ENCODE peak calls at places on chromosomes 11 and 22, in ten cellular contexts. L, J, I, G, F, P, Q, E, U and N are unnamed samples.

GRCh38 chr11:77188323-77188911 is 60.4 kb downstream of the MYO7A start:
- DNase-seq in L (peak; percentile 76), J (peak; percentile 37), I (peak; percentile 92), G (peak; percentile 87), F (peak; percentile 83), P (peak; percentile 33), Q (peak; percentile 91), E (peak; percentile 71), U (peak; percentile 68), N (peak; percentile 73)

GRCh38 chr11:59822989-59823566 is 12.5 kb upstream of the MRPL16 start:
- DNase-seq in L (no peak), J (peak; percentile 33), I (peak; percentile 56), G (no peak), F (no peak), P (no peak), Q (peak; percentile 50), E (no peak), U (peak; percentile 84), N (no peak)

GRCh38 chr11:18669211-18669593 is 29.4 kb upstream of the TMEM86A start:
- DNase-seq in L (no peak), J (no peak), I (no peak), G (no peak), F (no peak), P (no peak), Q (no peak), E (no peak), U (no peak), N (no peak)

GRCh38 chr11:18046116-18046777 is at the start of gene TPH1:
- DNase-seq in L (no peak), J (peak; percentile 89), I (peak; percentile 58), G (peak; percentile 71), F (peak; percentile 50), P (no peak), Q (peak; percentile 45), E (peak; percentile 39), U (no peak), N (no peak)

GRCh38 chr11:32426192-32426591 is 9.1 kb downstream of the WT1 start:
- DNase-seq in L (no peak), J (no peak), I (no peak), G (no peak), F (no peak), P (no peak), Q (no peak), E (no peak), U (no peak), N (no peak)

GRCh38 chr11:1392561-1392960 is 2.8 kb downstream of the BRSK2 start:
- DNase-seq in L (no peak), J (no peak), I (no peak), G (peak; percentile 25), F (no peak), P (no peak), Q (no peak), E (no peak), U (no peak), N (no peak)

GRCh38 chr11:117230286-117230961 is 1.4 kb downstream of the PCSK7 start:
- DNase-seq in L (no peak), J (no peak), I (no peak), G (no peak), F (no peak), P (no peak), Q (no peak), E (no peak), U (peak; percentile 69), N (peak; percentile 48)

GRCh38 chr11:95652002-95652472 is 137.5 kb downstream of the FAM76B start:
- DNase-seq in L (no peak), J (no peak), I (no peak), G (no peak), F (no peak), P (no peak), Q (no peak), E (no peak), U (no peak), N (no peak)

GRCh38 chr22:37182101-37182948 is 5.7 kb downstream of the C1QTNF6 start:
- DNase-seq in L (no peak), J (no peak), I (no peak), G (peak; percentile 42), F (no peak), P (no peak), Q (no peak), E (no peak), U (no peak), N (no peak)

GRCh38 chr11:3213659-3214419 is 4.8 kb downstream of the MRGPRG start:
- DNase-seq in L (peak; percentile 8), J (no peak), I (no peak), G (no peak), F (no peak), P (no peak), Q (no peak), E (no peak), U (no peak), N (no peak)

GRCh38 chr11:129457321-129457720 is 81.7 kb downstream of the BARX2 start:
- DNase-seq in L (no peak), J (no peak), I (no peak), G (no peak), F (no peak), P (no peak), Q (peak; percentile 73), E (peak; percentile 46), U (no peak), N (no peak)

GRCh38 chr22:49724030-49724892 is 103.4 kb downstream of the BRD1 start:
- DNase-seq in L (no peak), J (no peak), I (no peak), G (no peak), F (no peak), P (peak; percentile 23), Q (no peak), E (no peak), U (peak; percentile 38), N (peak; percentile 34)

GRCh38 chr22:40476341-40476740 is 105.9 kb downstream of the SGSM3 start:
- DNase-seq in L (no peak), J (no peak), I (no peak), G (no peak), F (no peak), P (no peak), Q (no peak), E (no peak), U (no peak), N (no peak)

GRCh38 chr11:27720277-27720830 is 20.1 kb upstream of the BDNF start:
- DNase-seq in L (no peak), J (no peak), I (peak; percentile 53), G (no peak), F (no peak), P (no peak), Q (peak; percentile 40), E (no peak), U (no peak), N (no peak)

DNA sequence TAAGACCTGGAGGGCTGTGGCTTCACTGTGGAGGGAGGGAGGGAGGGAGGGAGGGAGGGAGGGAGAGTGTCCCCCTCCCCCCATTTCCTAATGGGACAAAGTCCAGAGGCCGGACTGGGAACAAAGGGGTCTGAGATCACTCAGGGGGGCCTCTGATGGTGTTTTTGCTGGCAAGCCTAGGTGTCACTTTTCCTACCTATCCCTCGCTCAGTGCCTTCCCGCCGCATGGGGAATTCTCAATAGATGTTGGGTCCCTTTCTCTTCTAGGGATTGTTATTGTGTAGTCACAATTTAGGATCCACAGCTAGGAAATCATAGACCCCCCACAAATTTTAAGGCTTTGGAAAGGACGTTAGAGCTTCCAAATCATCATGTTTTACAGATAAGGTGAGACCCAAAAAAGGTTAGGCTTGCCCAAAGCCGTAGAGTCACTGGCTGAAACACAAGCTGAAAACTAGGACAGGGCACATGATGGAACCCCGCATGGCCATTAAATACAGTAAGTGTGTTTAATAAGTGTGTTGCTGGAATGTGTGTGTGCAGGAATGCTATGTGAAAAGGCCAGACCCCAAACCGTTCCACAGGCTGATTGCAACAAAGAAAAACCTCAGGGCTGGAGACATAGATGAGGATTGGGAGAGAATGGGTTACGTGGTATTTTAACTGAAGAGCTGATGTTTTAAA is 4.8 kb upstream of the FTH1 start:
- DNase-seq in L (no peak), J (peak; percentile 89), I (no peak), G (peak; percentile 47), F (no peak), P (no peak), Q (no peak), E (no peak), U (no peak), N (no peak)
- H3K27ac ChIP-seq in L (peak overlapping the region; percentile 99), J (peak overlapping the region; percentile 90), I (peak overlapping the region; percentile 94), G (peak overlapping the region; percentile 95), F (peak overlapping the region; percentile 99), P (no peak overlapping the region), Q (peak overlapping the region; percentile 86), E (peak overlapping the region; percentile 93), U (no peak overlapping the region), N (no peak overlapping the region)

GRCh38 chr11:120383518-120384155 is 47.4 kb downstream of the ARHGEF12 start:
- DNase-seq in L (no peak), J (no peak), I (no peak), G (no peak), F (no peak), P (no peak), Q (no peak), E (no peak), U (no peak), N (no peak)
- H3K4me1 ChIP-seq in L (peaks cover 76% of the 10 kb centered on the region), J (peaks cover 8% of the 10 kb centered on the region), I (peaks cover 63% of the 10 kb centered on the region), G (peaks cover 17% of the 10 kb centered on the region), F (peaks cover 10% of the 10 kb centered on the region), P (no peaks in the 10 kb centered on the region), Q (no peaks in the 10 kb centered on the region), E (peaks cover 28% of the 10 kb centered on the region), U (no peaks in the 10 kb centered on the region), N (no peaks in the 10 kb centered on the region)

GRCh38 chr22:27133951-27134664 is 476.7 kb downstream of the MIAT start:
- DNase-seq in L (no peak), J (peak; percentile 95), I (peak; percentile 33), G (peak; percentile 75), F (no peak), P (no peak), Q (no peak), E (peak; percentile 38), U (no peak), N (no peak)

GRCh38 chr22:27137809-27138400 is 480.5 kb downstream of the MIAT start:
- DNase-seq in L (no peak), J (peak; percentile 30), I (no peak), G (no peak), F (no peak), P (no peak), Q (no peak), E (no peak), U (no peak), N (no peak)

GRCh38 chr22:27132896-27133500 is 475.6 kb downstream of the MIAT start:
- DNase-seq in L (no peak), J (no peak), I (no peak), G (no peak), F (no peak), P (no peak), Q (no peak), E (no peak), U (no peak), N (no peak)

GRCh38 chr22:27136596-27136995 is 479.2 kb downstream of the MIAT start:
- DNase-seq in L (no peak), J (no peak), I (no peak), G (no peak), F (no peak), P (no peak), Q (no peak), E (no peak), U (no peak), N (no peak)

GRCh38 chr22:27135582-27135981 is 478.2 kb downstream of the MIAT start:
- DNase-seq in L (no peak), J (peak; percentile 90), I (no peak), G (no peak), F (no peak), P (no peak), Q (no peak), E (no peak), U (no peak), N (no peak)
- H3K27ac ChIP-seq in L (peak overlapping the region; percentile 38), J (peak overlapping the region; percentile 93), I (no peak overlapping the region), G (no peak overlapping the region), F (no peak overlapping the region), P (no peak overlapping the region), Q (no peak overlapping the region), E (no peak overlapping the region), U (no peak overlapping the region), N (no peak overlapping the region)

GRCh38 chr22:43826142-43827093 is 14.3 kb upstream of the EFCAB6 start:
- DNase-seq in L (no peak), J (peak; percentile 77), I (peak; percentile 21), G (no peak), F (no peak), P (no peak), Q (no peak), E (no peak), U (no peak), N (no peak)
- H3K4me1 ChIP-seq in L (peaks cover 30% of the 10 kb centered on the region), J (peaks cover 17% of the 10 kb centered on the region), I (no peaks in the 10 kb centered on the region), G (no peaks in the 10 kb centered on the region), F (peaks cover 17% of the 10 kb centered on the region), P (no peaks in the 10 kb centered on the region), Q (no peaks in the 10 kb centered on the region), E (no peaks in the 10 kb centered on the region), U (no peaks in the 10 kb centered on the region), N (no peaks in the 10 kb centered on the region)